ENCODE peak calls at places on chromosomes 5 and 9, in four cellular contexts. I is WTC11, X is K562, A is HepG2. U is an unnamed sample.

GRCh38 chr5:31280210-31280609 is 86.7 kb downstream of the CDH6 start:
- DNase-seq in A (no peak), X (no peak), I (no peak), U (no peak)

GRCh38 chr9:138068601-138069035 is 191.0 kb downstream of the CACNA1B start:
- DNase-seq in A (no peak), I (no peak), X (no peak), U (peak; percentile 62)

GRCh38 chr9:36137392-36138004 is 965 bp downstream of the GLIPR2 start:
- DNase-seq in A (no peak), I (peak; percentile 22), X (no peak), U (peak; percentile 55)

GRCh38 chr5:87119588-87119987 is 148.1 kb upstream of the RASA1 start:
- DNase-seq in A (no peak), I (no peak), X (no peak), U (no peak)

GRCh38 chr5:68383888-68384310 is 168.3 kb downstream of the PIK3R1 start:
- DNase-seq in X (no peak), A (no peak), I (no peak), U (no peak)

GRCh38 chr9:76516350-76516749 is 57.4 kb downstream of the GCNT1 start:
- DNase-seq in I (no peak), X (no peak), A (no peak), U (no peak)

GRCh38 chr9:70868661-70869652 is 252.5 kb downstream of the TRPM3 start:
- DNase-seq in A (no peak), X (no peak), I (no peak), U (no peak)

GRCh38 chr5:154972476-154973080 is 31.7 kb downstream of the MRPL22 start:
- DNase-seq in X (no peak), A (peak; percentile 35), I (peak; percentile 32), U (peak; percentile 49)

DNA sequence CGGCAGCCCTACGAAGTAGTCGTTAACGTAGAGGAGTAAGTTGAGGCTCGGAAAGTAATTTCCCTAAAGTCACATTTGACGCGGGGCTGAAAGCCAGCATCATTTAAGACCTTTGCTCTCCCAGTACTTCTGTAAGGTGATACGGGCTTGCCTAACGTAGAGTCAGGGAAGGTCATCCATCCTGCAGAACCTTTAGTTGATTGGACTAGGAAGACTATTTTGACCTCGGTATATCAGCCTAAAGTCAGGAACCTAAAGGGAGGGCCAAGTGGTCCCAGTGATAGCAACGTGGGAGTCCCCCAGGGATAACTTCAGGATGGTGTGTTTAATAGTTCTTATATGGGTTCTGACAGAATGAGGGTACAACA is 657 bp downstream of the NUP214 start:
- DNase-seq in X (peak; percentile 82), I (no peak), A (peak; percentile 34), U (no peak)
- TF ChIP-seq FOXJ3 in X (no peak), I (no peak), A (no peak), U (no peak)

DNA sequence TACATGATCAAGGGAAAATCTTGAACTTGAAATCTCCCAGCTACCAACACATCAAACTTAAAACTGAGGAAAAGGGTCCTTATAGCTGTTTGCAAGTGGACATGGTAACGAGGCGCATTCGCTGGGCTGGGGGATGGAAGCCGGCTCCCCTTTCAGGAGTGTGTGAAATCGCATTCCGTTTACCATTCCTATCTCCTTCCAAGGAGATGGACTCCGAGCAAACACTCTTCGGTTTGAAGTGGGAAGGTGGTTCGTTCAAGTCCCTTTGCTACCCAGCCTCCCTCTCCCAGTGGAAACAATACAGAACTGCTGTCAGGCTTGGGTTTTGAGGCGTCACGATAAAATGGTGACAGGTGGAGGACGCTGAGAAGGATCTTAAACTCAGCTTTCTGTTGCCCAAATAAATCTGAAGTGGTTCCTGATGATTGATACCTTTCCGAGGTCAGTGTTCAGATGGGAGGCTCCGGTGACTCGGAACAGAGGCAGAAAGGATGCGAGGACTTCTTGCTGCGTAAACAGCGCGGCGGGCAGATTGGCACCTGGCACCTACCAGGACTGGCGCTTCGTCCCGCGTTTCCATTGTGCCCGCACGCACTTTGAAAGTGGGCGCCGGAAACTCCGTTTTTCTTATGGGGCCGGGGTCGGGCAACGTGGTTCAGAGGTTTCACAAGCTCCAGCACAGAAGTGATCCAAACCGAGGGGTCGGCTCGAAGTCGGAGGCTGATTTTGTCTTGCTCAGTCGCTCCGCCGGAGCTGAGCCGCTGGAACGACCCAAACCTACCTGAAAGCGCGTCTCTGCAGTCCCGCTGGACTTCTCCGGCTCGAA is 7.0 kb downstream of the MSX2 start:
- DNase-seq in A (no peak), I (no peak), X (no peak), U (no peak)
- TF ChIP-seq FOXJ3 in A (no peak), I (no peak), X (no peak), U (no peak)

DNA sequence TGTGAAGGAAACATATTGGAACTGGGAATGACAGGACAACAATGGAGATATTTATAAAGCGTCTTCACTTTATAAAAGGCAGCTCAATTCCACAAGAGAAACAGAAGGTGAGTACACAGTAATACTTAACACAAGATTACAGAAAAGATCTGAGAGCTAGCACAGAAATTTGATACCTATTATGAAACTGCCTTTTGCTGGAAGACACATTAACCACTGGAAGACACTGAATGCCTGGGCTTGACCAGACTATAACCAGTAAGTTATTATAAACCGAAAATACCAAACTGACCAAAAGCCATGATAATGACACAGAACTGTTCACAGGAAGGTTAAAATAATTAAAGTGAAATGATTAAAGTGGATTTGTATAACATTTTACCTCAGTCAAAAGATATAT is 195.4 kb downstream of the NR2F1-AS1 start:
- DNase-seq in I (no peak), X (no peak), A (no peak), U (no peak)
- TF ChIP-seq FOXJ3 in I (no peak), X (no peak), A (no peak), U (no peak)

GRCh38 chr5:149140197-149141002 is 893 bp upstream of the ABLIM3 start:
- DNase-seq in X (no peak), A (no peak), I (no peak), U (no peak)
- TF ChIP-seq FOXJ3 in X (no peak), A (no peak), I (no peak), U (no peak)

GRCh38 chr5:178677429-178677828 is 50.6 kb upstream of the CLK4 start:
- DNase-seq in A (no peak), I (no peak), X (no peak), U (no peak)
- TF ChIP-seq FOXJ3 in A (no peak), I (no peak), X (no peak), U (no peak)

GRCh38 chr9:116900007-116900367 is 212.9 kb downstream of the TRIM32 start:
- DNase-seq in A (no peak), X (no peak), I (no peak), U (no peak)

GRCh38 chr9:116897181-116897580 is 210.1 kb downstream of the TRIM32 start:
- DNase-seq in I (no peak), X (no peak), A (no peak), U (no peak)

GRCh38 chr9:116900543-116900942 is 213.4 kb downstream of the TRIM32 start:
- DNase-seq in X (no peak), A (no peak), I (no peak), U (no peak)

GRCh38 chr9:116901260-116901659 is 214.2 kb downstream of the TRIM32 start:
- DNase-seq in I (no peak), X (no peak), A (no peak), U (no peak)

DNA sequence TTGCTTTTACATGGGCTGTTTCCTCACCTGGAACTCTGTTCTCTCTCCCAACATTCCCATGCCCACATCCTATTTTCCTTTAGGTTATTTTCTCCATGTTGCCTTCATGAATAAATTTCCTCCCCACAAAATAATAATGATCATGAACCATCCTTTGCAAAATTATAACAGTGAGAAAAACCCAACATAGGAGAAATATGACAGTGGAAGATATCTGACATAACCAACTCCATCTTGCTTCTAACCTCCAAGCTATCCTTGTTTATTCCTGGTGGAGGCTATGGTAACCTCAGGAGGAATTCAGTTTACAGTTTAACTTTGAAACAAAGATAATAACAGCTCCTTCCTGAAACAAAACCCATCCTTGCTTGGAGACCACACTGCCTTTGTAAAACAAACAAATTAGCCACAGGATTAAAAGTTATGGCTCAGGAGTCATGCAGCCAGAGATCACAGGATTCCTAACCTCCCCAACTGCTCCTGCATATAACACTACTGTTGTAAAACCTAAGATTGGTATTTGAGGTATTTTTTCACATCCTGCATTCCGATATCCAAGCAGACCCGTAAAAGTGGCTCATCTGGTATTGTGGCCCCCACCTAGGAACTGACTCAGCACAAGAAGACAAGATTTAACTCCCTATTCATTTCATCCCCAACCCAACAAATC is 212.4 kb downstream of the TRIM32 start:
- DNase-seq in X (no peak), I (no peak), A (no peak), U (no peak)
- TF ChIP-seq FOXJ3 in X (no peak), I (no peak), A (no peak), U (no peak)

DNA sequence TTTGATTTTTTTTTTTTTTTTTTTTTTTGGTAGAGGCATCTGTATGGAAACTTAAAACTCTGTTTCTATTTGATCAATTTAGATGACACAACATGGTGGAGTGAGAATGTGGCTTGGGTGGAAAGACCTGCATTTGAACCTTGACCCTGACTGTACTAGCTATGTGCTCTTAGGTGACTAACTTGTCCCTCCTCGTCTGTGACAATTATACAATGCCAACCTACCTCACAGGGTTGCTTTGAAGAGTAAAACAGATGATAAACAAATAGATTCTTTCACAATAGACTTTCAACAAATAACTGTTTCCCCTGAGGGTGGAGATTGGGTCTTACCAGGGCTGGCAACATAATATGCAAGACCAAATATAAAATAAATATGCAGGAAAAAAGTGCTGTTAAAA is 109.3 kb downstream of the CRB2 start:
- DNase-seq in X (no peak), I (no peak), A (peak; percentile 98), U (no peak)
- TF ChIP-seq FOXJ3 in X (no peak), I (no peak), A (no peak), U (no peak)

GRCh38 chr5:139272471-139273321 is 20.8 kb upstream of the MATR3 start:
- DNase-seq in I (no peak), A (peak; percentile 73), X (no peak), U (no peak)
- TF ChIP-seq FOXJ3 in I (no peak), A (no peak), X (no peak), U (no peak)

DNA sequence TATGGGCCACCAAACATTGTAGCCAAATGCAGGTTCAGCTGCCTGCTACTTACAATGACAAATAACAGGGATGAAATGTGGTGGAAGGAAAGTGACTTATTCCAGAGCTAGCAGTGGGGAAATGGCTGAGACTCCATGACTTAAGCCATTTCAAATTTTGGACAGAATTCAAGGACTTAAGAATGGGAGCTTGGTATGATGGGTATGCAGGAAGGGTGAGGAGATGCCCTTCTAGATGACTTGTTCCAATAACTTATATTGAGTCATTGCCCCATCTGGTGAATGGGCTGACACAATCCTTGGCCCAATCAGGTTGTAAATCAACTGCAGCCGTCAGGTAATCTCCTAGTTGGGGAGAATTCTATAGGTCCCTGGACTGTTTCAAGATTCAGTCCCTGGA is 230.7 kb upstream of the SGCD start:
- DNase-seq in I (no peak), A (no peak), X (no peak), U (no peak)
- TF ChIP-seq FOXJ3 in I (no peak), A (no peak), X (no peak), U (no peak)